ENCODE peak calls at places on chromosomes 11 and 22, in five cellular contexts. Z, W, U, R and T are unnamed samples.
A peak's percentile ranks its signal among the peaks of the same experiment; 100 is the strongest.

GRCh38 chr11:124762624-124763155 is 600 bp upstream of the ESAM start:
- DNase-seq in W (peak; percentile 79), R (no peak), U (no peak), Z (no peak), T (no peak)

GRCh38 chr11:18064450-18065048 is 18.5 kb upstream of the TPH1 start:
- DNase-seq in U (no peak), R (no peak), Z (no peak), W (no peak), T (no peak)

GRCh38 chr22:43197271-43197941 is 10.5 kb upstream of the TTLL12 start:
- DNase-seq in W (no peak), Z (no peak), U (no peak), R (no peak), T (no peak)

GRCh38 chr22:37169412-37169811 is 18.6 kb downstream of the C1QTNF6 start:
- DNase-seq in U (no peak), Z (no peak), W (no peak), R (no peak), T (no peak)

GRCh38 chr11:93652161-93652597 is 9.3 kb upstream of the CEP295 start:
- DNase-seq in W (peak; percentile 19), U (peak; percentile 17), R (no peak), Z (no peak), T (no peak)

GRCh38 chr11:913043-913442 is 2.4 kb upstream of the CHID1 start:
- DNase-seq in Z (no peak), U (no peak), R (no peak), W (no peak), T (no peak)

GRCh38 chr11:8363924-8364323 is 100.2 kb upstream of the LMO1 start:
- DNase-seq in U (no peak), W (no peak), R (no peak), Z (no peak), T (no peak)

GRCh38 chr11:10322401-10322800 is 17.5 kb downstream of the ADM start:
- DNase-seq in R (no peak), W (no peak), Z (no peak), U (no peak), T (no peak)

GRCh38 chr11:73875840-73876239 is 806 bp downstream of the COA4 start:
- DNase-seq in U (no peak), W (no peak), Z (no peak), R (no peak), T (no peak)

GRCh38 chr11:6931146-6931713 is 5.0 kb downstream of the ZNF215 start:
- DNase-seq in W (no peak), U (no peak), Z (no peak), R (no peak), T (no peak)

GRCh38 chr11:130418756-130419155 is 9.7 kb downstream of the ADAMTS8 start:
- DNase-seq in R (no peak), U (no peak), W (no peak), Z (no peak), T (no peak)

GRCh38 chr22:28582806-28583205 is 96.8 kb downstream of the TTC28 start:
- DNase-seq in W (peak; percentile 45), U (no peak), R (no peak), Z (no peak), T (no peak)

GRCh38 chr11:9565822-9566560 is 7.5 kb upstream of the WEE1 start:
- DNase-seq in R (peak; percentile 93), Z (no peak), U (peak; percentile 99), W (peak; percentile 16), T (peak; percentile 86)

GRCh38 chr22:39266398-39267030 is 21.7 kb upstream of the PDGFB start:
- DNase-seq in Z (no peak), R (no peak), W (no peak), U (peak; percentile 76), T (no peak)

GRCh38 chr22:39269095-39269827 is 24.5 kb upstream of the PDGFB start:
- DNase-seq in Z (no peak), R (no peak), U (no peak), W (no peak), T (no peak)

GRCh38 chr22:39267966-39268365 is 23.2 kb upstream of the PDGFB start:
- DNase-seq in U (no peak), R (no peak), W (no peak), Z (no peak), T (no peak)

GRCh38 chr22:39270280-39270679 is 25.5 kb upstream of the PDGFB start:
- DNase-seq in R (no peak), Z (no peak), W (no peak), U (no peak), T (no peak)

GRCh38 chr22:39268645-39269044 is 23.9 kb upstream of the PDGFB start:
- DNase-seq in R (no peak), U (no peak), W (no peak), Z (no peak), T (no peak)
- H3K27ac ChIP-seq in R (peak overlapping the region; percentile 49), U (no peak overlapping the region), W (no peak overlapping the region), Z (no peak overlapping the region), T (no peak overlapping the region)

GRCh38 chr22:46762238-46763050 is at the start of gene TBC1D22A:
- DNase-seq in R (peak; percentile 89), U (peak; percentile 89), W (peak; percentile 97), Z (peak; percentile 97), T (peak; percentile 97)
- TF ChIP-seq EP300 in R (no peak), U (peak; percentile 45), W (no peak), Z (no peak), T (no peak)

GRCh38 chr22:39962071-39962470 is 1.9 kb downstream of the TMA7B start:
- DNase-seq in Z (no peak), U (no peak), R (no peak), W (no peak), T (no peak)
- H3K27ac ChIP-seq in Z (no peak overlapping the region), U (no peak overlapping the region), R (no peak overlapping the region), W (no peak overlapping the region), T (no peak overlapping the region)

GRCh38 chr11:71452354-71453020 is 516 bp upstream of the NADSYN1 start:
- DNase-seq in Z (peak; percentile 61), R (no peak), U (peak; percentile 11), W (no peak), T (peak; percentile 77)

GRCh38 chr11:71453911-71454304 is 905 bp downstream of the NADSYN1 start:
- DNase-seq in W (no peak), Z (no peak), U (no peak), R (no peak), T (no peak)

GRCh38 chr11:71454470-71455113 is 1.6 kb downstream of the NADSYN1 start:
- DNase-seq in U (no peak), W (no peak), R (no peak), Z (no peak), T (peak; percentile 46)

GRCh38 chr11:71451596-71452353 is 1.2 kb upstream of the NADSYN1 start:
- DNase-seq in W (no peak), U (peak; percentile 14), Z (no peak), R (no peak), T (peak; percentile 56)

GRCh38 chr11:71453021-71453910 is at the start of gene NADSYN1:
- DNase-seq in Z (peak; percentile 99), R (peak; percentile 90), W (peak; percentile 99), U (peak; percentile 89), T (peak; percentile 98)
- TF ChIP-seq EP300 in Z (no peak), R (no peak), W (no peak), U (no peak), T (no peak)

GRCh38 chr22:32541481-32541880 is 66.9 kb downstream of the FBXO7 start:
- DNase-seq in Z (no peak), R (no peak), U (no peak), W (no peak), T (peak; percentile 50)

GRCh38 chr22:32543020-32543357 is 68.4 kb downstream of the FBXO7 start:
- DNase-seq in U (no peak), W (no peak), R (no peak), Z (no peak), T (no peak)

GRCh38 chr22:32539631-32540449 is 65.2 kb downstream of the FBXO7 start:
- DNase-seq in U (no peak), R (no peak), Z (no peak), W (no peak), T (peak; percentile 36)

GRCh38 chr22:32544953-32545558 is 70.4 kb downstream of the FBXO7 start:
- DNase-seq in R (no peak), Z (no peak), U (no peak), W (no peak), T (peak; percentile 54)

DNA sequence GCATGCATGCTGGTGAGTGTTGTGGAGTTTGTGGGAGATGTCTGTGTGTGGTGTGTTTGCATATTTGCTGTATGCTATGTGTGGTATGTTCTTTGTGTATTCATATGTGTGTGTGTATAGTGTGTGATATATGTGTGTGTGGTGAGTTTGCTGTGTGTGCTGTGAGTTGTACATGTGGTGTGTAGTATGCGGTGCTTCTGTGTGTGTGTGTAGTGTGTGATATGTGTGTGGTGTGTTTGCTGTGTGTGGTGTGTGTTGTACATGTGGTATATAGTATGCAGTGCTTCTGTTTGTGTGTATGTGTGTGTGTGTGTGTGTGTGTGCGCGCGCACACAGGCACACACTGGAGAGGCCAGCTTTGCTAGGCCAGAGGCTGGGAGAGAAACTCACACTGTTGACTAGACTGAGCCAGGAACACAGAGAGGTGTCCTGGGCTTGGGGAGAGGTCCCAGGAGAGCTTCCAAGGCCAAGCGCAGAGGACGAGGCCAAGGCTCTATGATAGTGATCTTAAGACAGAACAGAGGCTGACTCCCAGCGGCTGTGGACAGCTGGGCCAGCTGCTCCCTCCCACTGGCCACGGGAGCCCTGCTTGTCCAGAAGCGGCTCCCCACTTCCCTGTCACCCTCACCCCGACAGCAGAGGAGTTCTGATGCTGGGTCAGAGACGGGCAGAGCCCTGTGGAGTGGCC is 67.9 kb downstream of the FBXO7 start:
- DNase-seq in U (no peak), R (no peak), Z (peak; percentile 75), W (no peak), T (peak; percentile 91)
- H3K27ac ChIP-seq in U (no peak overlapping the region), R (no peak overlapping the region), Z (peak overlapping the region; percentile 44), W (no peak overlapping the region), T (peak overlapping the region; percentile 62)

GRCh38 chr22:21626073-21626734 is 3.6 kb downstream of the YDJC start:
- DNase-seq in W (no peak), R (no peak), Z (no peak), U (no peak), T (no peak)
- TF ChIP-seq EP300 in W (no peak), R (no peak), Z (no peak), U (no peak), T (no peak)

GRCh38 chr11:114110948-114111347 is 51.4 kb downstream of the ZBTB16 start:
- DNase-seq in U (no peak), W (no peak), R (no peak), Z (peak; percentile 75), T (no peak)
- H3K27ac ChIP-seq in U (no peak overlapping the region), W (no peak overlapping the region), R (no peak overlapping the region), Z (peak overlapping the region; percentile 80), T (peak overlapping the region; percentile 17)